ENCODE peak calls at places on chromosomes 4 and X, in seven cellular contexts. D is breast epithelium, T is HCT116, Z is upper lobe of left lung, G is sigmoid colon, O is suprapubic skin, C is esophagus muscularis mucosa. J is an unnamed sample. For H3K9me3, the result is how much of the 10 kb centered on the place peaks cover.

GRCh38 chr4:103719320-103720204 is at the start of gene TACR3:
- DNase-seq in T (no peak), C (no peak), G (peak), D (no peak), O (no peak), Z (no peak), J (no peak)

GRCh38 chrX:17732138-17732783 is 5.0 kb upstream of the SCML1 start:
- DNase-seq in Z (no peak), C (no peak), T (no peak), D (no peak), O (no peak), G (no peak), J (no peak)

GRCh38 chr4:49032440-49033161 is 46.5 kb downstream of the CWH43 start:
- DNase-seq in Z (no peak), D (no peak), O (no peak), T (peak), C (no peak), G (no peak), J (no peak)

GRCh38 chr4:107740381-107740780 is 20.3 kb upstream of the PAPSS1 start:
- DNase-seq in C (no peak), T (no peak), D (no peak), Z (no peak), O (no peak), G (no peak), J (no peak)

GRCh38 chr4:68447201-68447600 is at the start of gene TMPRSS11E:
- DNase-seq in Z (no peak), O (no peak), D (no peak), T (peak), C (no peak), G (no peak), J (no peak)

GRCh38 chrX:119266364-119266995 is 30.4 kb downstream of the PGRMC1 start:
- DNase-seq in C (no peak), O (no peak), D (no peak), Z (no peak), T (peak), G (no peak), J (peak)

GRCh38 chrX:71617742-71618141 is 569 bp downstream of the CXCR3 start:
- DNase-seq in D (no peak), T (no peak), C (no peak), Z (no peak), G (no peak), O (no peak), J (peak)

GRCh38 chr4:3719191-3719590 is 47.0 kb upstream of the ADRA2C start:
- DNase-seq in Z (no peak), O (no peak), G (no peak), D (no peak), T (no peak), C (no peak), J (no peak)

GRCh38 chr4:5812506-5813229 is 80.2 kb downstream of the CRMP1 start:
- DNase-seq in C (no peak), T (peak), Z (no peak), G (peak), D (peak), O (no peak), J (no peak)

GRCh38 chr4:109631709-109632108 is 71.5 kb downstream of the CASP6 start:
- DNase-seq in D (no peak), G (no peak), O (no peak), Z (no peak), C (no peak), T (no peak), J (no peak)

GRCh38 chr4:150056569-150056968 is 21.7 kb upstream of the DCLK2 start:
- DNase-seq in Z (no peak), T (no peak), D (no peak), G (no peak), C (no peak), O (no peak), J (no peak)

DNA sequence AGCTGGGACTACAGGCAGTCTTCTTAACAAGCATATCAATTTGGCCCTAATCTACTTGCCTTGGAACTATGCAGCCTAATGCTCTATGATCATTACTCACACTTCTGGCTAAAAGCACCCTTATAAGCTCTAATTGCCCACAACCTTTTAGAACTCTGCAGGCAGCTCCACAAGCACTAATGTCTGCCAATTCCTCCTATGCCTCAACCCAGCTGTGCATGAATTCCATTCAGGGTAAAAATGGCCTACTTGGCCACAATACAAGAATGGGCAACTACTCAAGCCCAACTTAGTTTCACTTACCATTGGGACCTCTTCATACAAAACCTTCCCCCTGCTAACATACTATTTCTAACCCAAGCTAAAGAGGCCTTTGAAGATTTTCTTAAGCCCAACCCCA is 51.7 kb downstream of the ZNF718 start:
- DNase-seq in D (no peak), C (no peak), G (no peak), T (no peak), O (no peak), Z (no peak), J (no peak)
- H3K9me3 ChIP-seq in D (half or more), C (half or more), G (half or more), T (under half), O (half or more), Z (half or more), J (half or more)

DNA sequence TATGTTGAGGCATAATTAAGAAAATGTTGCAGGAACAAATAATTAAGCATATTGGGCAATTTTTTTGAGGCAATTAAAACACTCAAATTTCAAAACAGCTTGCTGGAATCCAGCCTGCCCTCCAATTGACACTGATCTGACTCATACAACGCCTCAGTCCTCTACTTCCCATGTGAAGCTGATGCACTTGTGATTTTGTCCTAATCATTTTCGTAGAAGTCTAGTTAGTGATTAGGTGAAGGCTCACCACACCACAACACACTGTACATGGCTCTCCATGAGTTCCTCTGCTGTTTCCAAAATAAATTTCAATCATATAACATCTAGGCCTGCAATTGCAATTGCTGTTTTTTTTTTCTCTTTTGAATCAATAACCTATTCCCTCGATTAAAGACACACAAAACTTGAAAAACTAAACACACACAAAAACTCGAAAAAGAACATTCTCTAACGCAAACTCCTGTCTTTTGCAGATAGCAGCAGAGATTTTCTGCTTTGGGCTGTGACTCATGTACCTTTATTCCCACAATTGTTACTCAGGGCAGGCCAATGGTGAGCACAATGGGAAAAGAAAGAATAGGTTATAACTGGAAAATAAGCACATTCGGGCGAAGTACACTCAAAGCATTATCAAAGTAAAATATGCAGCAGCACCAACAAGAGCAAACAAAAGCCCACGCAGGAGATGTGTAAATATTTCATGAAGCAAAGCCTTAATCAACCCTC is 1.7 kb downstream of the GPRIN3 start:
- DNase-seq in C (no peak), D (no peak), T (no peak), Z (peak), G (no peak), O (no peak), J (no peak)
- TF ChIP-seq POLR2A in C (no peak), D (no peak), T (no peak), Z (peak), G (no peak), O (no peak), J (no peak)

GRCh38 chrX:9765737-9766098 is at the start of gene GPR143:
- DNase-seq in Z (no peak), O (no peak), C (no peak), G (no peak), T (no peak), D (no peak), J (no peak)

GRCh38 chrX:9770319-9770718 is 4.7 kb upstream of the GPR143 start:
- DNase-seq in D (no peak), C (no peak), O (no peak), Z (no peak), T (no peak), G (no peak), J (no peak)

GRCh38 chrX:9767375-9767774 is 1.7 kb upstream of the GPR143 start:
- DNase-seq in T (no peak), G (no peak), C (no peak), D (no peak), O (no peak), Z (no peak), J (no peak)

GRCh38 chrX:9759340-9759739 is 6.3 kb downstream of the GPR143 start:
- DNase-seq in O (no peak), T (peak), G (no peak), Z (no peak), C (no peak), D (no peak), J (no peak)

DNA sequence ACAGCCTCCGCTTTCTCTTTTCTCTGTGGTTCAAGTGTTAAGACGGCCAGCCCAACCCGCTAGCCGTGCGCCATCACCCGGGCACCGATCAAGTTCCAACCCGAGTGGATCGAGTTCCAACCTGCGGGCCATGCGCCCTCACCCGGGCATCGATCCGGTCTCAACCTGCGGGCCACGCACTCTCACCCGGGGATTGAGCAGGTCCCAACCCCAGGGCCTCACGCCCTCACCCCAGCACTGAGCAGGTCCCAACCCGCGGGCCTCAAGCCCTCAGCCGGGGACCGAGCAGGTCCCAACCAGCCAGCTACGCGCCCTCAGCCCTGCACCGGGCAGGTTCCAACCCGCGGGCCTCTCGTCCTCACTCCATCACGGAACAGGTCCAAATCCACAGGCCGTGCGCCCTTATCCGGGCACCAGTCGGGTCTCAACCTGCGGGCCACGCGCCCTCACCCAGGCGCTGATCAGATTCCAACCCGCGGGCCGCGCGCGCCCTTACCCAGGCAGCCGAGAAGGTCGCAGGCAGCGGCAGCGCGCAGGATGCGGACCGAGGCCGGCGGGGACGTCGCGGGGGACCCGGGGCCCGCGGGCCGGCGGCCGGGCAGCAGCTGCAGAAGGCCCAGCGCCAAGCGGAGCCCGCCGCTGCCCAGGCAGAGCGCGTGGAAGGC is 443 bp downstream of the GPR143 start:
- DNase-seq in T (no peak), Z (no peak), C (no peak), O (no peak), G (no peak), D (no peak), J (no peak)
- TF ChIP-seq POLR2AphosphoS5 in T (no peak), Z (no peak), C (no peak), O (no peak), G (no peak), D (no peak), J (no peak)

GRCh38 chrX:20019672-20020365 is 29.0 kb upstream of the BCLAF3 start:
- DNase-seq in D (no peak), G (no peak), T (no peak), Z (no peak), O (no peak), C (no peak), J (no peak)

GRCh38 chrX:20015945-20016617 is 25.2 kb upstream of the BCLAF3 start:
- DNase-seq in T (no peak), Z (no peak), C (no peak), D (no peak), G (no peak), O (no peak), J (no peak)

GRCh38 chrX:20016618-20016945 is 25.7 kb upstream of the BCLAF3 start:
- DNase-seq in C (no peak), G (no peak), D (no peak), Z (no peak), O (no peak), T (no peak), J (no peak)

GRCh38 chrX:20011608-20012007 is 20.7 kb upstream of the BCLAF3 start:
- DNase-seq in D (no peak), C (no peak), Z (no peak), O (no peak), T (no peak), G (no peak), J (no peak)

GRCh38 chrX:20015422-20015821 is 24.6 kb upstream of the BCLAF3 start:
- DNase-seq in Z (no peak), C (no peak), O (no peak), D (no peak), T (no peak), G (no peak), J (no peak)
- H3K9me3 ChIP-seq in Z (under half), C (under half), O (under half), D (under half), T (under half), G (under half), J (under half)

DNA sequence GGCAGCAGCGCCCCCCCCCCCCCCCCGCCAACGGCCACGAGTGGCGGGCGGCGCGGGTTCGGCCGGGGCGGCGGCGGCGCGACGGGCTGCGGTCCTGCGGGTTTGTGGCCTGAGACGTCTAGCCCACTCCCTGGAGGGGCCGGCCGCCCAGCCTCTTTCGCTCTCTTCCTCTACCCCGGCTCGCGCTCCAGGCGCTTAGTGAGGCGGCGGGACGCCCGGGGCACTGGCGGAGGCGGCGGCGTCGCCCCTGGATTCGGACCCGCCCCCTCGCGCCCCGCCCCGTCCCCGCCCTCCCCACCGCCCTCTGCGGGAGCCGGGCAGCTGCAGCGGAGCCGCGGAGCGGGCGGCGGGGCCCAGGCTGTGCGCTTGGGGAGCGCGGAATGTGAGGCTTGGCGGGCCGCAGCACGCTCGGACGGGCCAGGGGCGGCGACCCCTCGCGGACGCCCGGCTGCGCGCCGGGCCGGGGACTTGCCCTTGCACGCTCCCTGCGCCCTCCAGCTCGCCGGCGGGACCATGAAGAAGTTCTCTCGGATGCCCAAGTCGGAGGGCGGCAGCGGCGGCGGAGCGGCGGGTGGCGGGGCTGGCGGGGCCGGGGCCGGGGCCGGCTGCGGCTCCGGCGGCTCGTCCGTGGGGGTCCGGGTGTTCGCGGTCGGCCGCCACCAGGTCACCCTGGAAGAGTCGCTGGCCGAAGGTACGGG is at the start of gene BMP2K:
- DNase-seq in T (peak), G (peak), O (peak), D (peak), C (peak), Z (peak), J (peak)
- TF ChIP-seq POLR2A in T (no peak), G (no peak), O (peak), D (no peak), C (no peak), Z (peak), J (peak)

GRCh38 chrX:66030505-66031317 is 9.2 kb downstream of the VSIG4 start:
- DNase-seq in G (no peak), Z (no peak), O (no peak), T (peak), C (no peak), D (no peak), J (peak)
- TF ChIP-seq POLR2AphosphoS5 in G (no peak), Z (no peak), O (no peak), T (no peak), C (no peak), D (no peak), J (no peak)

DNA sequence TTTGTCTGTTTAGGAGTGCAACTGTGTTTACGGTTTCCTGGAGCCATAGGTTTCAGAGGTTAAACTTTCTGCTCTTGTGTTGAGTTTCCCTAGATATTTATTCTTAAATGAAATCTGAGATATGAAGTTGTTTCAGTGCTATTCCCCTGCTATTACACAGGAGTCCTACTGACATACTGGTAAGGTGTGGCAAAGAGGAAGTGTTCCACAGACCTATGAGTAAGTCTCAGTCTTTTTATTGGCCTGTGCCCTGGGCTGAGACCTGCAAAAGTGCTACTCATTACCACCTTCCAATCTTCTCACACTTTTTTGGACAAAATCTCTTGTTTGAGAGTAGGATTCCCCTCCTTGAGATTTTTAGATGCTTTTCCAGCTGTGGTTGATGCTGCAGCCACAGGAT is 35.6 kb upstream of the MAGEA8 start:
- DNase-seq in D (no peak), C (no peak), G (no peak), Z (no peak), O (no peak), T (no peak), J (no peak)
- H3K9me3 ChIP-seq in D (under half), C (under half), G (under half), Z (under half), O (under half), T (under half), J (under half)

GRCh38 chr4:82431831-82432230 is 1.4 kb downstream of the ENOPH1 start:
- DNase-seq in Z (no peak), D (no peak), C (no peak), O (no peak), G (no peak), T (no peak), J (no peak)

GRCh38 chr4:82429728-82430192 is 502 bp downstream of the HNRNPDL start:
- DNase-seq in O (no peak), G (peak), T (no peak), D (peak), Z (no peak), C (no peak), J (no peak)

GRCh38 chr4:82428969-82429727 is 1.1 kb downstream of the HNRNPDL start:
- DNase-seq in O (peak), Z (peak), T (peak), D (peak), C (peak), G (peak), J (peak)

GRCh38 chr4:82431026-82431745 is 796 bp downstream of the ENOPH1 start:
- DNase-seq in O (no peak), D (no peak), G (no peak), C (no peak), T (no peak), Z (peak), J (peak)

GRCh38 chr4:82430193-82431025 is at the start of the genes ENOPH1 and HNRNPDL:
- DNase-seq in D (peak), Z (peak), G (peak), T (peak), O (peak), C (peak), J (peak)
- TF ChIP-seq POLR2A in D (peak), Z (peak), G (peak), T (peak), O (no peak), C (peak), J (peak)

DNA sequence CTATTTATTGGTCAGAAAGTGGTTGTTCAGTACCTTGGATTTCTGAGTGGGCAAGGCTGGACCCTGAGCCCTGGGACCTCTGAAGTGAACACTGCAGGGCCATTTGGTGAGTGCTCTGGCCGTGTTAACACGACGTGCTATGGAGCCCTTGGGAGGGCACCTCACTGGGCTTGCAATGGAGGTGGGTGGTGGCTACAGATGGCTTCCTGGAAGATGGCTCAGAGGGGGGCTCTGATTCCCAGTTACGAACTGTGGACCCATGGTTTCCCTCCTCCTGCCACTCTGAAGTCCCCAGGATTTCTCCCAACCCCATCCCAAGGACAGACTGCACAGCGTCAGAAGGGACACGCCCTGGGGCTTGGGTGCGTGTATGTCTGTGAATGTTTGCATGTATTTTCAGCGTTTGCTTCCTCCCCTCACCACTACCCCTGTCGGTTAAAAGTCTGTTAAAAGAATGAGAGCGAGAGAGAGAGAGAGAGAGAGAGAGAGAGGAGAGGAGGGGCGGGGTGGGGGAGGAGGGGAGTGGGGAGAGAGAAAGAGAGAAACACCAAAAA is 3.7 kb upstream of the RHOH start:
- DNase-seq in C (no peak), D (peak), Z (no peak), O (no peak), T (no peak), G (no peak), J (peak)
- TF ChIP-seq POLR2AphosphoS5 in C (no peak), D (no peak), Z (no peak), O (no peak), T (no peak), G (no peak), J (peak)

GRCh38 chr4:55117511-55117910 is 7.9 kb downstream of the KDR start:
- DNase-seq in C (no peak), O (no peak), Z (no peak), T (no peak), G (no peak), D (no peak), J (no peak)
- H3K9me3 ChIP-seq in C (under half), O (under half), Z (under half), T (under half), G (under half), D (under half), J (under half)